ENCODE peak calls at places on chromosomes 2 and 18, in six cellular contexts. One of them, this sample, is unnamed.

GRCh38 chr2:43758738-43759137 is 15.1 kb upstream of the DYNC2LI1 start:
- DNase-seq in trophoblast cell: no peak
- DNase-seq in H9: no peak
- DNase-seq in IMR-90: no peak
- DNase-seq in neuronal stem cell: no peak
- DNase-seq in mesendoderm: no peak
- DNase-seq in this sample: peak

GRCh38 chr2:28981016-28981441 is at the start of gene TOGARAM2:
- DNase-seq in trophoblast cell: no peak
- DNase-seq in H9: no peak
- DNase-seq in IMR-90: peak
- DNase-seq in neuronal stem cell: no peak
- DNase-seq in mesendoderm: no peak
- DNase-seq in this sample: peak

GRCh38 chr2:39530423-39530866 is 93.4 kb upstream of the MAP4K3 start:
- DNase-seq in trophoblast cell: peak
- DNase-seq in H9: no peak
- DNase-seq in IMR-90: peak
- DNase-seq in neuronal stem cell: no peak
- DNase-seq in mesendoderm: no peak
- DNase-seq in this sample: peak

GRCh38 chr2:191501390-191502168 is 176.4 kb upstream of the NABP1 start:
- DNase-seq in trophoblast cell: no peak
- DNase-seq in H9: no peak
- DNase-seq in IMR-90: peak
- DNase-seq in neuronal stem cell: no peak
- DNase-seq in mesendoderm: no peak
- DNase-seq in this sample: peak

GRCh38 chr2:182456784-182457183 is 29.9 kb upstream of the PDE1A start:
- DNase-seq in trophoblast cell: no peak
- DNase-seq in H9: no peak
- DNase-seq in IMR-90: peak
- DNase-seq in neuronal stem cell: no peak
- DNase-seq in mesendoderm: no peak
- DNase-seq in this sample: peak

GRCh38 chr18:11689972-11690570 is 1.0 kb downstream of the GNAL start:
- DNase-seq in trophoblast cell: no peak
- DNase-seq in H9: peak
- DNase-seq in IMR-90: peak
- DNase-seq in neuronal stem cell: no peak
- DNase-seq in mesendoderm: peak
- DNase-seq in this sample: peak

GRCh38 chr2:208306291-208306690 is 40.2 kb downstream of the PIKFYVE start:
- DNase-seq in trophoblast cell: no peak
- DNase-seq in H9: no peak
- DNase-seq in IMR-90: peak
- DNase-seq in neuronal stem cell: no peak
- DNase-seq in mesendoderm: no peak
- DNase-seq in this sample: no peak

GRCh38 chr2:52113338-52113737 is 1081.4 kb upstream of the NRXN1 start:
- DNase-seq in trophoblast cell: no peak
- DNase-seq in H9: no peak
- DNase-seq in IMR-90: peak
- DNase-seq in neuronal stem cell: no peak
- DNase-seq in mesendoderm: no peak
- DNase-seq in this sample: peak

GRCh38 chr2:84971799-84972790 is 1.1 kb downstream of the KCMF1 start:
- DNase-seq in trophoblast cell: peak
- DNase-seq in H9: no peak
- DNase-seq in IMR-90: peak
- DNase-seq in neuronal stem cell: no peak
- DNase-seq in mesendoderm: peak
- DNase-seq in this sample: peak

GRCh38 chr2:54546518-54546917 is 90.4 kb downstream of the SPTBN1 start:
- DNase-seq in trophoblast cell: no peak
- DNase-seq in H9: no peak
- DNase-seq in IMR-90: no peak
- DNase-seq in neuronal stem cell: no peak
- DNase-seq in mesendoderm: no peak
- DNase-seq in this sample: no peak

GRCh38 chr2:95552911-95553310 is 38.9 kb upstream of the TRIM43 start:
- DNase-seq in trophoblast cell: no peak
- DNase-seq in H9: no peak
- DNase-seq in IMR-90: no peak
- DNase-seq in neuronal stem cell: no peak
- DNase-seq in mesendoderm: no peak
- DNase-seq in this sample: no peak

GRCh38 chr2:86477349-86477748 is 36.2 kb downstream of the KDM3A start:
- DNase-seq in trophoblast cell: no peak
- DNase-seq in H9: no peak
- DNase-seq in IMR-90: peak
- DNase-seq in neuronal stem cell: no peak
- DNase-seq in mesendoderm: no peak
- DNase-seq in this sample: peak

GRCh38 chr2:160408205-160408561 is 85.4 kb downstream of the RBMS1 start:
- DNase-seq in trophoblast cell: no peak
- DNase-seq in H9: no peak
- DNase-seq in IMR-90: no peak
- DNase-seq in neuronal stem cell: no peak
- DNase-seq in mesendoderm: no peak
- DNase-seq in this sample: no peak

GRCh38 chr2:25301453-25302352 is 40.0 kb downstream of the DNMT3A start:
- DNase-seq in trophoblast cell: no peak
- DNase-seq in H9: no peak
- DNase-seq in IMR-90: peak
- DNase-seq in neuronal stem cell: no peak
- DNase-seq in mesendoderm: no peak
- DNase-seq in this sample: peak

GRCh38 chr2:9032555-9032954 is 29.1 kb upstream of the MBOAT2 start:
- DNase-seq in trophoblast cell: no peak
- DNase-seq in H9: no peak
- DNase-seq in IMR-90: no peak
- DNase-seq in neuronal stem cell: no peak
- DNase-seq in mesendoderm: no peak
- DNase-seq in this sample: no peak

GRCh38 chr2:239679755-239680154 is 278.9 kb upstream of the HDAC4 start:
- DNase-seq in trophoblast cell: no peak
- DNase-seq in H9: no peak
- DNase-seq in IMR-90: no peak
- DNase-seq in neuronal stem cell: no peak
- DNase-seq in mesendoderm: no peak
- DNase-seq in this sample: no peak

GRCh38 chr2:168749264-168749663 is 53.2 kb upstream of the NOSTRIN start:
- DNase-seq in trophoblast cell: no peak
- DNase-seq in H9: no peak
- DNase-seq in IMR-90: no peak
- DNase-seq in neuronal stem cell: no peak
- DNase-seq in mesendoderm: no peak
- DNase-seq in this sample: no peak

GRCh38 chr2:191150451-191151314 is at the start of gene STAT4:
- DNase-seq in trophoblast cell: peak
- DNase-seq in H9: peak
- DNase-seq in IMR-90: peak
- DNase-seq in neuronal stem cell: no peak
- DNase-seq in mesendoderm: peak
- DNase-seq in this sample: peak

GRCh38 chr18:11146947-11147345 is 2.4 kb downstream of the PIEZO2 start:
- DNase-seq in trophoblast cell: no peak
- DNase-seq in H9: peak
- DNase-seq in IMR-90: no peak
- DNase-seq in neuronal stem cell: no peak
- DNase-seq in mesendoderm: peak
- DNase-seq in this sample: no peak

GRCh38 chr2:238286987-238287386 is 1.4 kb downstream of the PER2 start:
- DNase-seq in trophoblast cell: no peak
- DNase-seq in H9: no peak
- DNase-seq in IMR-90: no peak
- DNase-seq in neuronal stem cell: no peak
- DNase-seq in mesendoderm: no peak
- DNase-seq in this sample: no peak

GRCh38 chr2:5368263-5368662 is 323.9 kb upstream of the SOX11 start:
- DNase-seq in trophoblast cell: no peak
- DNase-seq in H9: no peak
- DNase-seq in IMR-90: no peak
- DNase-seq in neuronal stem cell: no peak
- DNase-seq in mesendoderm: peak
- DNase-seq in this sample: no peak

GRCh38 chr18:42183746-42184145 is 228.7 kb downstream of the PIK3C3 start:
- DNase-seq in trophoblast cell: peak
- DNase-seq in H9: no peak
- DNase-seq in IMR-90: peak
- DNase-seq in neuronal stem cell: no peak
- DNase-seq in mesendoderm: peak
- DNase-seq in this sample: peak

GRCh38 chr2:143692162-143692561 is 562.9 kb downstream of the ARHGAP15 start:
- DNase-seq in trophoblast cell: no peak
- DNase-seq in H9: no peak
- DNase-seq in IMR-90: no peak
- DNase-seq in neuronal stem cell: no peak
- DNase-seq in mesendoderm: peak
- DNase-seq in this sample: no peak

GRCh38 chr18:45312727-45313126 is 302.5 kb upstream of the SLC14A2 start:
- DNase-seq in trophoblast cell: no peak
- DNase-seq in H9: no peak
- DNase-seq in IMR-90: no peak
- DNase-seq in neuronal stem cell: no peak
- DNase-seq in mesendoderm: no peak
- DNase-seq in this sample: no peak

GRCh38 chr18:39480494-39481245 is 1915.1 kb upstream of the CELF4 start:
- DNase-seq in trophoblast cell: no peak
- DNase-seq in H9: no peak
- DNase-seq in IMR-90: peak
- DNase-seq in neuronal stem cell: no peak
- DNase-seq in mesendoderm: no peak
- DNase-seq in this sample: peak

GRCh38 chr2:119156891-119157773 is 1.4 kb downstream of the C1QL2 start:
- DNase-seq in trophoblast cell: no peak
- DNase-seq in H9: peak
- DNase-seq in IMR-90: no peak
- DNase-seq in neuronal stem cell: no peak
- DNase-seq in mesendoderm: peak
- DNase-seq in this sample: no peak

GRCh38 chr2:42025151-42025582 is 22.7 kb upstream of the PKDCC start:
- DNase-seq in trophoblast cell: no peak
- DNase-seq in H9: peak
- DNase-seq in IMR-90: peak
- DNase-seq in neuronal stem cell: no peak
- DNase-seq in mesendoderm: peak
- DNase-seq in this sample: peak

GRCh38 chr2:234814366-234814765 is 137.5 kb upstream of the SH3BP4 start:
- DNase-seq in trophoblast cell: no peak
- DNase-seq in H9: no peak
- DNase-seq in IMR-90: no peak
- DNase-seq in neuronal stem cell: no peak
- DNase-seq in mesendoderm: no peak
- DNase-seq in this sample: no peak

GRCh38 chr2:21939961-21940360 is 816.2 kb downstream of the TDRD15 start:
- DNase-seq in trophoblast cell: no peak
- DNase-seq in H9: no peak
- DNase-seq in IMR-90: peak
- DNase-seq in neuronal stem cell: no peak
- DNase-seq in mesendoderm: no peak
- DNase-seq in this sample: peak

GRCh38 chr2:20781656-20782265 is 41.1 kb downstream of the LDAH start:
- DNase-seq in trophoblast cell: peak
- DNase-seq in H9: no peak
- DNase-seq in IMR-90: peak
- DNase-seq in neuronal stem cell: no peak
- DNase-seq in mesendoderm: peak
- DNase-seq in this sample: peak

GRCh38 chr2:25672500-25673169 is 742 bp downstream of the DTNB start:
- DNase-seq in trophoblast cell: peak
- DNase-seq in H9: peak
- DNase-seq in IMR-90: peak
- DNase-seq in neuronal stem cell: peak
- DNase-seq in mesendoderm: peak
- DNase-seq in this sample: peak

GRCh38 chr2:2788076-2788475 is 457.0 kb upstream of the MYT1L start:
- DNase-seq in trophoblast cell: no peak
- DNase-seq in H9: peak
- DNase-seq in IMR-90: no peak
- DNase-seq in neuronal stem cell: peak
- DNase-seq in mesendoderm: peak
- DNase-seq in this sample: no peak
- H2BK5ac ChIP-seq in trophoblast cell: no peak
- H2BK5ac ChIP-seq in H9: no peak
- H2BK5ac ChIP-seq in IMR-90: no peak
- H2BK5ac ChIP-seq in neuronal stem cell: peak
- H2BK5ac ChIP-seq in mesendoderm: peak
- H2BK5ac ChIP-seq in this sample: no peak

DNA sequence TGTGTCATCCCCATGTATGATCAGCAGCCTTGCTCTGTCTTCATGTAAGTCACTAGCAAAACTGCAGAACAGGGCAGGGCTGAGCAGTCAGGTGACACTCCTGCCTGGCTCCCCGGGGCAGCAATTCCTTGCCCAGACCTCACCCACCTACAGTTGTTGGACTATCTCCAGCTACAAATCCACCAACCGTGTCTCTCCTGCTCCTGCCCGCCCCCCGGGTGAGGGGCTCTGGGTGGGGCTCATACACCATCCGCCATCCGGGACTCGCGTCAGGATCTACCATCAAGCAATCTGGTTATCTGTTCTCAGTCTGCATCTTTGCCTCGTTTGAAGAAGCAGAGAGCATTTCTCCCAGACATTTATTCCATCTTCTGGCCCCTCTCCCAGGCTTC is 13.5 kb upstream of the GLI2 start:
- DNase-seq in trophoblast cell: no peak
- DNase-seq in H9: peak
- DNase-seq in IMR-90: no peak
- DNase-seq in neuronal stem cell: no peak
- DNase-seq in mesendoderm: no peak
- DNase-seq in this sample: peak
- H2AK5ac ChIP-seq in trophoblast cell: no peak
- H2AK5ac ChIP-seq in H9: no peak
- H2AK5ac ChIP-seq in IMR-90: peak
- H2AK5ac ChIP-seq in neuronal stem cell: no peak
- H2AK5ac ChIP-seq in mesendoderm: no peak
- H2AK5ac ChIP-seq in this sample: no peak

GRCh38 chr2:152222975-152223638 is 47.5 kb upstream of the STAM2 start:
- DNase-seq in trophoblast cell: no peak
- DNase-seq in H9: no peak
- DNase-seq in IMR-90: peak
- DNase-seq in neuronal stem cell: no peak
- DNase-seq in mesendoderm: peak
- DNase-seq in this sample: peak
- H2BK5ac ChIP-seq in trophoblast cell: no peak
- H2BK5ac ChIP-seq in H9: no peak
- H2BK5ac ChIP-seq in IMR-90: no peak
- H2BK5ac ChIP-seq in neuronal stem cell: no peak
- H2BK5ac ChIP-seq in mesendoderm: no peak
- H2BK5ac ChIP-seq in this sample: no peak

DNA sequence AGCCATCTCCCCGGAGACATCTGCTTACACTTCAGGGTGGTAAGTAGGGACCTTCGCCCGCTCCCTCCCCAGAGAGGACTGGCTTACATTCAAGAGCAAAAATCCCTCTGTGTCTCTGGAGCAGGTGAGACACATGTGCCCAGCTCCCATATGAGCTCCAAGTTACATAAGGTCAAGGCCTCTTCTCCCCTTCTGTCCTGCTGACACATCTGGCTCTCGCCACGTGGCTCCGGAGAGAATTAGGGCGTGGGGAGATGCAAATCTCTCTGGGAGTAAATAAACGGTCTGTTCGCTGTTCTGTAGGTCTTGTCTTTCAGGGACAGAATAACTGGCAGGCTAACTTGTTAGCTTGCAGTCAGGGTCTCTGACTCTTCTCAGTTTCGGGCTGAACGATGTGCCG is 16.2 kb downstream of the MRO start:
- DNase-seq in trophoblast cell: no peak
- DNase-seq in H9: no peak
- DNase-seq in IMR-90: no peak
- DNase-seq in neuronal stem cell: no peak
- DNase-seq in mesendoderm: no peak
- DNase-seq in this sample: no peak
- H2AK5ac ChIP-seq in trophoblast cell: no peak
- H2AK5ac ChIP-seq in H9: no peak
- H2AK5ac ChIP-seq in IMR-90: no peak
- H2AK5ac ChIP-seq in neuronal stem cell: no peak
- H2AK5ac ChIP-seq in mesendoderm: no peak
- H2AK5ac ChIP-seq in this sample: no peak